ENCODE peak calls at places on chromosome X, in nine cellular contexts. J is AG09309; T is foreskin fibroblast; B is GM12865; N is Right ventricle myocardium inferior; X is CD8-positive, alpha-beta memory T cell; Q is MM.1S; A is osteocyte; K is stimulated activated CD4-positive, alpha-beta T cell treated with anti-CD3 and anti-CD28 coated beads, TNF-alpha, amount 100 ng/mL, for 48 hours. S is an unnamed sample.

GRCh38 chrX:72316408-72317079 is 10.8 kb upstream of the CITED1 start:
- DNase-seq in B (no peak), T (no peak), X (no peak), K (no peak), A (peak; percentile 73), Q (no peak), J (no peak), N (no peak), S (no peak)

GRCh38 chrX:44989995-44990770 is 117.2 kb downstream of the KDM6A start:
- DNase-seq in Q (no peak), K (no peak), T (peak; percentile 6), B (no peak), X (no peak), A (no peak), J (no peak), N (no peak), S (no peak)

GRCh38 chrX:36963852-36964251 is 44.3 kb upstream of the FAM47C start:
- DNase-seq in K (no peak), X (no peak), J (no peak), B (no peak), A (no peak), T (no peak), N (no peak), Q (no peak), S (no peak)

GRCh38 chrX:68936608-68937007 is 107.8 kb downstream of the EFNB1 start:
- DNase-seq in Q (no peak), X (no peak), K (no peak), J (peak; percentile 54), T (peak; percentile 84), N (no peak), B (no peak), A (no peak), S (no peak)

GRCh38 chrX:78387364-78387763 is 60.0 kb upstream of the CYSLTR1 start:
- DNase-seq in N (no peak), Q (no peak), J (no peak), K (no peak), B (no peak), X (no peak), T (no peak), A (no peak), S (no peak)

GRCh38 chrX:15401373-15401772 is 17.2 kb upstream of the VEGFD start:
- DNase-seq in X (no peak), A (no peak), Q (no peak), K (no peak), N (no peak), T (no peak), J (no peak), B (no peak), S (no peak)

GRCh38 chrX:24946369-24946768 is 69.4 kb downstream of the ARX start:
- DNase-seq in N (no peak), A (no peak), J (no peak), X (no peak), T (no peak), Q (no peak), K (no peak), B (peak; percentile 1), S (no peak)

GRCh38 chrX:7028246-7028645 is 119.3 kb upstream of the STS start:
- DNase-seq in J (no peak), B (no peak), N (no peak), Q (no peak), A (no peak), T (peak; percentile 48), K (no peak), X (no peak), S (no peak)

GRCh38 chrX:131816551-131817136 is 206.5 kb upstream of the STK26 start:
- DNase-seq in K (peak; percentile 76), J (peak; percentile 71), N (no peak), A (no peak), T (peak; percentile 63), X (peak; percentile 85), Q (peak; percentile 97), B (peak; percentile 35), S (no peak)

GRCh38 chrX:69626129-69626528 is 10.2 kb downstream of the EDA start:
- DNase-seq in X (no peak), Q (no peak), K (no peak), A (no peak), T (no peak), B (no peak), N (no peak), J (no peak), S (no peak)

GRCh38 chrX:44439242-44439641 is 95.8 kb upstream of the EFHC2 start:
- DNase-seq in A (no peak), J (no peak), K (no peak), T (peak; percentile 6), B (no peak), Q (no peak), X (no peak), N (no peak), S (no peak)

GRCh38 chrX:155662297-155662696 is 49.5 kb upstream of the TMLHE start:
- DNase-seq in A (no peak), Q (peak; percentile 21), T (no peak), N (no peak), J (no peak), K (no peak), X (no peak), B (peak; percentile 2), S (no peak)

GRCh38 chrX:75603833-75604232 is 81.0 kb upstream of the ZDHHC15 start:
- DNase-seq in A (no peak), X (peak; percentile 25), K (no peak), T (peak; percentile 11), N (no peak), J (no peak), B (peak; percentile 22), Q (peak; percentile 52), S (no peak)

GRCh38 chrX:109511113-109511512 is 25.5 kb upstream of the NXT2 start:
- DNase-seq in X (no peak), N (no peak), J (no peak), T (no peak), A (no peak), B (no peak), Q (no peak), K (no peak), S (no peak)

GRCh38 chrX:71282514-71283408 is 674 bp upstream of the NONO start:
- DNase-seq in A (no peak), X (no peak), B (peak; percentile 73), Q (no peak), J (no peak), N (no peak), T (no peak), K (peak; percentile 43), S (no peak)

GRCh38 chrX:71098951-71099506 is 3.4 kb downstream of the FOXO4 start:
- DNase-seq in B (no peak), N (no peak), J (no peak), Q (no peak), T (no peak), K (no peak), A (no peak), X (no peak), S (no peak)

GRCh38 chrX:55340896-55341433 is 76.2 kb upstream of the PAGE3 start:
- DNase-seq in Q (no peak), J (no peak), K (no peak), X (no peak), T (no peak), N (no peak), A (no peak), B (no peak), S (no peak)

GRCh38 chrX:4710618-4711433 is 997.4 kb upstream of the PRKX start:
- DNase-seq in J (no peak), X (no peak), Q (no peak), T (no peak), B (peak; percentile 22), A (no peak), N (no peak), K (no peak), S (peak; percentile 14)

GRCh38 chrX:4844376-4844775 is 1130.9 kb upstream of the PRKX start:
- DNase-seq in X (no peak), J (no peak), T (no peak), B (no peak), K (no peak), A (no peak), N (no peak), Q (no peak), S (no peak)

GRCh38 chrX:118751950-118752783 is 24.8 kb downstream of the IL13RA1 start:
- DNase-seq in N (no peak), T (no peak), B (peak; percentile 58), A (no peak), X (no peak), K (no peak), Q (peak; percentile 36), J (no peak), S (no peak)

GRCh38 chrX:42131856-42132255 is 208.5 kb upstream of the CASK start:
- DNase-seq in J (no peak), K (no peak), Q (no peak), X (no peak), T (peak; percentile 22), B (no peak), A (no peak), N (no peak), S (no peak)